ENCODE peak calls at places on chromosome X, in seven cellular contexts. One of them, this sample, is unnamed.

GRCh38 chrX:95117556-95117955 is 1443.5 kb downstream of the FAM133A start:
- DNase-seq in fibroblast of pulmonary artery: no peak
- DNase-seq in left ventricle myocardium inferior: no peak
- DNase-seq in H9: no peak
- DNase-seq in colonic mucosa: no peak
- DNase-seq in GM13977: no peak
- DNase-seq in GM12865: no peak
- DNase-seq in this sample: no peak

GRCh38 chrX:19751068-19751467 is 136.3 kb downstream of the SH3KBP1 start:
- DNase-seq in fibroblast of pulmonary artery: peak; percentile 10
- DNase-seq in left ventricle myocardium inferior: no peak
- DNase-seq in H9: no peak
- DNase-seq in colonic mucosa: no peak
- DNase-seq in GM13977: no peak
- DNase-seq in GM12865: no peak
- DNase-seq in this sample: no peak

GRCh38 chrX:39149761-39150160 is 348.5 kb downstream of the MID1IP1 start:
- DNase-seq in fibroblast of pulmonary artery: peak; percentile 61
- DNase-seq in left ventricle myocardium inferior: peak; percentile 75
- DNase-seq in H9: peak; percentile 76
- DNase-seq in colonic mucosa: peak; percentile 76
- DNase-seq in GM13977: no peak
- DNase-seq in GM12865: peak; percentile 68
- DNase-seq in this sample: no peak

GRCh38 chrX:32408389-32408788 is 803.0 kb downstream of the DMD start:
- DNase-seq in fibroblast of pulmonary artery: peak; percentile 2
- DNase-seq in left ventricle myocardium inferior: no peak
- DNase-seq in H9: no peak
- DNase-seq in colonic mucosa: no peak
- DNase-seq in GM13977: peak; percentile 4
- DNase-seq in GM12865: peak; percentile 16
- DNase-seq in this sample: no peak

GRCh38 chrX:103099706-103100105 is 6.8 kb upstream of the NXF3 start:
- DNase-seq in fibroblast of pulmonary artery: no peak
- DNase-seq in left ventricle myocardium inferior: no peak
- DNase-seq in H9: no peak
- DNase-seq in colonic mucosa: no peak
- DNase-seq in GM13977: no peak
- DNase-seq in GM12865: no peak
- DNase-seq in this sample: no peak

GRCh38 chrX:46649421-46650260 is 76.1 kb downstream of the CHST7 start:
- DNase-seq in fibroblast of pulmonary artery: peak; percentile 52
- DNase-seq in left ventricle myocardium inferior: peak; percentile 42
- DNase-seq in H9: peak; percentile 69
- DNase-seq in colonic mucosa: no peak
- DNase-seq in GM13977: no peak
- DNase-seq in GM12865: peak; percentile 13
- DNase-seq in this sample: no peak

GRCh38 chrX:50470103-50471031 is at the start of gene DGKK:
- DNase-seq in fibroblast of pulmonary artery: no peak
- DNase-seq in left ventricle myocardium inferior: no peak
- DNase-seq in H9: peak; percentile 90
- DNase-seq in colonic mucosa: no peak
- DNase-seq in GM13977: no peak
- DNase-seq in GM12865: no peak
- DNase-seq in this sample: no peak

GRCh38 chrX:17769701-17770269 is 32.5 kb downstream of the SCML1 start:
- DNase-seq in fibroblast of pulmonary artery: no peak
- DNase-seq in left ventricle myocardium inferior: no peak
- DNase-seq in H9: no peak
- DNase-seq in colonic mucosa: no peak
- DNase-seq in GM13977: no peak
- DNase-seq in GM12865: no peak
- DNase-seq in this sample: no peak

GRCh38 chrX:14095702-14096101 is 66.0 kb upstream of the GEMIN8 start:
- DNase-seq in fibroblast of pulmonary artery: peak; percentile 74
- DNase-seq in left ventricle myocardium inferior: no peak
- DNase-seq in H9: peak; percentile 50
- DNase-seq in colonic mucosa: peak; percentile 22
- DNase-seq in GM13977: peak; percentile 34
- DNase-seq in GM12865: peak; percentile 57
- DNase-seq in this sample: no peak

GRCh38 chrX:1434871-1435240 is 17.9 kb downstream of the ASMTL start:
- DNase-seq in fibroblast of pulmonary artery: no peak
- DNase-seq in left ventricle myocardium inferior: no peak
- DNase-seq in H9: no peak
- DNase-seq in colonic mucosa: no peak
- DNase-seq in GM13977: no peak
- DNase-seq in GM12865: no peak
- DNase-seq in this sample: no peak

GRCh38 chrX:44244008-44244407 is 99.5 kb downstream of the EFHC2 start:
- DNase-seq in fibroblast of pulmonary artery: peak; percentile 50
- DNase-seq in left ventricle myocardium inferior: no peak
- DNase-seq in H9: no peak
- DNase-seq in colonic mucosa: no peak
- DNase-seq in GM13977: no peak
- DNase-seq in GM12865: peak; percentile 9
- DNase-seq in this sample: no peak

GRCh38 chrX:482702-483203 is 96.0 kb upstream of the PPP2R3B start:
- DNase-seq in fibroblast of pulmonary artery: no peak
- DNase-seq in left ventricle myocardium inferior: no peak
- DNase-seq in H9: no peak
- DNase-seq in colonic mucosa: no peak
- DNase-seq in GM13977: no peak
- DNase-seq in GM12865: no peak
- DNase-seq in this sample: no peak

GRCh38 chrX:6778547-6779231 is 243.8 kb upstream of the VCX3A start:
- DNase-seq in fibroblast of pulmonary artery: no peak
- DNase-seq in left ventricle myocardium inferior: no peak
- DNase-seq in H9: peak; percentile 47
- DNase-seq in colonic mucosa: no peak
- DNase-seq in GM13977: no peak
- DNase-seq in GM12865: no peak
- DNase-seq in this sample: no peak

GRCh38 chrX:20498851-20499635 is 232.3 kb upstream of the RPS6KA3 start:
- DNase-seq in fibroblast of pulmonary artery: peak; percentile 12
- DNase-seq in left ventricle myocardium inferior: no peak
- DNase-seq in H9: no peak
- DNase-seq in colonic mucosa: no peak
- DNase-seq in GM13977: no peak
- DNase-seq in GM12865: no peak
- DNase-seq in this sample: no peak

GRCh38 chrX:123964155-123964554 is 2.6 kb downstream of the STAG2 start:
- DNase-seq in fibroblast of pulmonary artery: peak; percentile 41
- DNase-seq in left ventricle myocardium inferior: no peak
- DNase-seq in H9: no peak
- DNase-seq in colonic mucosa: no peak
- DNase-seq in GM13977: no peak
- DNase-seq in GM12865: no peak
- DNase-seq in this sample: no peak

GRCh38 chrX:13376857-13377441 is 57.1 kb upstream of the ATXN3L start:
- DNase-seq in fibroblast of pulmonary artery: peak; percentile 96
- DNase-seq in left ventricle myocardium inferior: no peak
- DNase-seq in H9: no peak
- DNase-seq in colonic mucosa: no peak
- DNase-seq in GM13977: peak; percentile 37
- DNase-seq in GM12865: peak; percentile 2
- DNase-seq in this sample: no peak

GRCh38 chrX:65035451-65035779 is 59.2 kb upstream of the ZC4H2 start:
- DNase-seq in fibroblast of pulmonary artery: peak; percentile 21
- DNase-seq in left ventricle myocardium inferior: peak; percentile 15
- DNase-seq in H9: no peak
- DNase-seq in colonic mucosa: no peak
- DNase-seq in GM13977: no peak
- DNase-seq in GM12865: no peak
- DNase-seq in this sample: no peak

GRCh38 chrX:79259073-79259689 is 108.0 kb downstream of the ITM2A start:
- DNase-seq in fibroblast of pulmonary artery: peak; percentile 11
- DNase-seq in left ventricle myocardium inferior: no peak
- DNase-seq in H9: no peak
- DNase-seq in colonic mucosa: no peak
- DNase-seq in GM13977: peak; percentile 20
- DNase-seq in GM12865: peak; percentile 94
- DNase-seq in this sample: no peak

GRCh38 chrX:104319346-104319745 is 64.6 kb upstream of the ESX1 start:
- DNase-seq in fibroblast of pulmonary artery: no peak
- DNase-seq in left ventricle myocardium inferior: no peak
- DNase-seq in H9: no peak
- DNase-seq in colonic mucosa: no peak
- DNase-seq in GM13977: no peak
- DNase-seq in GM12865: no peak
- DNase-seq in this sample: no peak

GRCh38 chrX:139126493-139126892 is 404.0 kb upstream of the F9 start:
- DNase-seq in fibroblast of pulmonary artery: no peak
- DNase-seq in left ventricle myocardium inferior: no peak
- DNase-seq in H9: peak; percentile 62
- DNase-seq in colonic mucosa: peak; percentile 21
- DNase-seq in GM13977: peak; percentile 4
- DNase-seq in GM12865: peak; percentile 53
- DNase-seq in this sample: no peak

GRCh38 chrX:46576458-46576857 is 2.9 kb downstream of the CHST7 start:
- DNase-seq in fibroblast of pulmonary artery: peak; percentile 42
- DNase-seq in left ventricle myocardium inferior: peak; percentile 23
- DNase-seq in H9: no peak
- DNase-seq in colonic mucosa: no peak
- DNase-seq in GM13977: no peak
- DNase-seq in GM12865: no peak
- DNase-seq in this sample: no peak

GRCh38 chrX:110667706-110668105 is 127.9 kb downstream of the CHRDL1 start:
- DNase-seq in fibroblast of pulmonary artery: no peak
- DNase-seq in left ventricle myocardium inferior: no peak
- DNase-seq in H9: peak; percentile 88
- DNase-seq in colonic mucosa: no peak
- DNase-seq in GM13977: no peak
- DNase-seq in GM12865: no peak
- DNase-seq in this sample: no peak

GRCh38 chrX:22399793-22400192 is 127.1 kb downstream of the CBLL2 start:
- DNase-seq in fibroblast of pulmonary artery: peak; percentile 10
- DNase-seq in left ventricle myocardium inferior: no peak
- DNase-seq in H9: no peak
- DNase-seq in colonic mucosa: no peak
- DNase-seq in GM13977: no peak
- DNase-seq in GM12865: no peak
- DNase-seq in this sample: no peak

GRCh38 chrX:150903110-150903508 is 4.6 kb upstream of the CD99L2 start:
- DNase-seq in fibroblast of pulmonary artery: no peak
- DNase-seq in left ventricle myocardium inferior: no peak
- DNase-seq in H9: peak; percentile 64
- DNase-seq in colonic mucosa: no peak
- DNase-seq in GM13977: no peak
- DNase-seq in GM12865: no peak
- DNase-seq in this sample: no peak

GRCh38 chrX:24241822-24242648 is 71.8 kb downstream of the SUPT20HL2 start:
- DNase-seq in fibroblast of pulmonary artery: peak; percentile 53
- DNase-seq in left ventricle myocardium inferior: no peak
- DNase-seq in H9: no peak
- DNase-seq in colonic mucosa: no peak
- DNase-seq in GM13977: peak; percentile 52
- DNase-seq in GM12865: peak; percentile 62
- DNase-seq in this sample: peak; percentile 51
- TF ChIP-seq CTCF in fibroblast of pulmonary artery: peak; percentile 21
- TF ChIP-seq CTCF in left ventricle myocardium inferior: peak; percentile 57
- TF ChIP-seq CTCF in H9: peak; percentile 64
- TF ChIP-seq CTCF in colonic mucosa: peak; percentile 25
- TF ChIP-seq CTCF in GM13977: peak; percentile 53
- TF ChIP-seq CTCF in GM12865: peak; percentile 21
- TF ChIP-seq CTCF in this sample: peak; percentile 65

DNA sequence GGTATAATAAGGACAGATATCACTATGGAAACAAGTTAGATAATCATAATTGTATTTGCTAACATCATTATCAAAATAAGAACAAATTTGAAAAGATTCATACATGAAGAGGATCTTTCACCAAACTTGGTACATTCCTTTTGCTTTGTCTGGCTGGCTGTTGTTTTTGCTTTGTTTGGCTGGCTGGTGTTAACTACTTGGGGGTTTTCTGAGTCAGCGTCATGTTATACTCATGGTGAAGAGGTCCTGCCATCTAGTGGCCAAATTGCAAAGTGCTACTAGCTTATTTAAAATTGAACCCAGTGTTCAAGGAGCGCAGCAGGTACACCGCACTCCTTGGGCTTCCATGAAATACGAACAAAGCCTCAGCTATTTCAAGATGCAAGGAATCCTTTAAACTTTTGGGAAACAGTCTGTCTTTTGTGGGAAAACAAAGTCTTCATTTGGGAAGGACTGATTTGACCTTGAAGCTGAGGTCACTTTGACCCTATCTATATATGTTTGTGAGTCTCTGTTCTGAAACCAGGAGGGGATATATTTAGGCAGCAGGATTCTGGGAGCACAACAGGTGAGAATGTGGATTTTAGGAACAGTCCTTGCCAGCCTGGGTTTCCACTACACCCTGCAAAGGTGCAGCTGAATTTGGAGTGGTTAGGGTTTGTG is 129.7 kb downstream of the PLS3 start:
- DNase-seq in fibroblast of pulmonary artery: peak; percentile 90
- DNase-seq in left ventricle myocardium inferior: no peak
- DNase-seq in H9: peak; percentile 83
- DNase-seq in colonic mucosa: peak; percentile 54
- DNase-seq in GM13977: peak; percentile 66
- DNase-seq in GM12865: peak; percentile 79
- DNase-seq in this sample: peak; percentile 89
- TF ChIP-seq CTCF in fibroblast of pulmonary artery: peak; percentile 68
- TF ChIP-seq CTCF in left ventricle myocardium inferior: peak; percentile 76
- TF ChIP-seq CTCF in H9: peak; percentile 90
- TF ChIP-seq CTCF in colonic mucosa: peak; percentile 84
- TF ChIP-seq CTCF in GM13977: peak; percentile 80
- TF ChIP-seq CTCF in GM12865: peak; percentile 58
- TF ChIP-seq CTCF in this sample: peak; percentile 90

DNA sequence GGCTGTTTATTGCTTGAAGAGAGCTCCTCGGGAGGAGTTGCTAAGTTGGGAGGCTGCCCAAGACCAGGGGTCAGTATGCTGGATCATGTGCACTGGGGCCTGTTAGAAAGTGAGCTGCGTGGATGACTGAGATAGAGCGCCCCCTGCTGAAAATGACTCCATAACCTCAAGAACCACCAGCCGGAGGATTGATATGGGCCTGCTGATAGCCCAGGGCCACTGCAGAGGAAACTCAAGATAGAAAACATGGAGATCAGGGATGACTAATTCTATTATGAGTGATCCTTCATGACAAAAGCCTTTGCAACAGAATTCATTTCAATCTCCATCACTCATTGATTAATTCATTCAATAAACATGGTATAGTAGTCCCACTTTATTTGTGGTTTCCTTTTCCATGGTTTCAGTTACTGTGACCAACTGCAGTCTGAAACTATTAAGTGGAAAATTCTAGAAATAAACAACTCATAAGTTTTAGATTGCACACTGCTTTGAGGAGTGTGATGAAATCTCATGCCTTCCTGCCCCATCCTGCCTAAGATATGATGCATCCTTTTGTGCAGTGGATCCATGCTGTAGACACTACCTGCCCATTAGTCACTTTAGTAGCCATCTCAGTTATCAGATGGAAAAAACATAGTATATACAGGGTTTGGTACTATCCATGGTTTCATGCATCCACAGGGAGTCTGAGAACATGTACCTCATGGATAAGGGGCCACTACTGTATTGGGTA is 126.7 kb upstream of the MBNL3 start:
- DNase-seq in fibroblast of pulmonary artery: peak; percentile 53
- DNase-seq in left ventricle myocardium inferior: no peak
- DNase-seq in H9: peak; percentile 57
- DNase-seq in colonic mucosa: peak; percentile 53
- DNase-seq in GM13977: no peak
- DNase-seq in GM12865: peak; percentile 58
- DNase-seq in this sample: no peak
- TF ChIP-seq CTCF in fibroblast of pulmonary artery: peak; percentile 42
- TF ChIP-seq CTCF in left ventricle myocardium inferior: peak; percentile 50
- TF ChIP-seq CTCF in H9: peak; percentile 84
- TF ChIP-seq CTCF in colonic mucosa: peak; percentile 24
- TF ChIP-seq CTCF in GM13977: peak; percentile 54
- TF ChIP-seq CTCF in GM12865: peak; percentile 47
- TF ChIP-seq CTCF in this sample: peak; percentile 54

GRCh38 chrX:106404512-106404911 is 207.3 kb upstream of the RADX start:
- DNase-seq in fibroblast of pulmonary artery: peak; percentile 1
- DNase-seq in left ventricle myocardium inferior: no peak
- DNase-seq in H9: no peak
- DNase-seq in colonic mucosa: no peak
- DNase-seq in GM13977: no peak
- DNase-seq in GM12865: no peak
- DNase-seq in this sample: no peak
- TF ChIP-seq CTCF in fibroblast of pulmonary artery: peak; percentile 24
- TF ChIP-seq CTCF in left ventricle myocardium inferior: no peak
- TF ChIP-seq CTCF in H9: peak; percentile 52
- TF ChIP-seq CTCF in colonic mucosa: peak; percentile 20
- TF ChIP-seq CTCF in GM13977: no peak
- TF ChIP-seq CTCF in GM12865: no peak
- TF ChIP-seq CTCF in this sample: no peak